ENCODE peak calls at places on chromosomes 2 and 18, in seven cellular contexts. R, Q, F, O, S, K and D are unnamed samples. For H3K9me3, the result is how much of the 10 kb centered on the place peaks cover.

GRCh38 chr2:99397251-99397920 is 60.2 kb downstream of the EIF5B start:
- DNase-seq in S (no peak), F (no peak), Q (no peak), R (no peak), K (no peak), O (no peak), D (no peak)

GRCh38 chr2:45283764-45284620 is 274.7 kb upstream of the SIX2 start:
- DNase-seq in R (no peak), S (peak), Q (no peak), K (no peak), O (no peak), F (no peak), D (no peak)

GRCh38 chr18:6741290-6741689 is 11.8 kb downstream of the ARHGAP28 start:
- DNase-seq in K (no peak), F (no peak), S (no peak), Q (peak), R (no peak), O (peak), D (no peak)

GRCh38 chr18:38406625-38407024 is 841.0 kb upstream of the CELF4 start:
- DNase-seq in S (no peak), O (no peak), F (no peak), R (no peak), K (no peak), Q (no peak), D (no peak)

GRCh38 chr2:215728504-215729065 is 284.8 kb downstream of the MREG start:
- DNase-seq in Q (peak), R (no peak), O (no peak), F (no peak), K (no peak), S (no peak), D (no peak)

GRCh38 chr18:52334307-52334706 is 5.7 kb upstream of the DCC start:
- DNase-seq in R (no peak), F (no peak), O (no peak), K (no peak), Q (no peak), S (no peak), D (no peak)

GRCh38 chr2:25252291-25253152 is 84.1 kb upstream of the POMC start:
- DNase-seq in R (peak), O (peak), Q (peak), F (peak), S (peak), K (peak), D (no peak)

GRCh38 chr18:69717586-69717985 is 230.1 kb downstream of the CD226 start:
- DNase-seq in K (no peak), F (no peak), S (no peak), R (no peak), Q (no peak), O (no peak), D (no peak)

GRCh38 chr18:70195852-70196434 is 9.5 kb downstream of the RTTN start:
- DNase-seq in O (peak), R (no peak), F (peak), S (no peak), K (no peak), Q (no peak), D (no peak)

GRCh38 chr2:180722551-180723239 is 257.7 kb upstream of the UBE2E3 start:
- DNase-seq in Q (no peak), K (no peak), O (no peak), S (no peak), R (no peak), F (no peak), D (no peak)

GRCh38 chr2:124678043-124678442 is 653.0 kb downstream of the CNTNAP5 start:
- DNase-seq in O (no peak), K (no peak), S (no peak), R (no peak), Q (no peak), F (no peak), D (no peak)

GRCh38 chr2:45778720-45779171 is 127.3 kb downstream of the PRKCE start:
- DNase-seq in O (peak), S (no peak), F (peak), K (peak), Q (peak), R (peak), D (peak)

GRCh38 chr18:43393174-43393573 is 115.9 kb upstream of the SYT4 start:
- DNase-seq in F (no peak), R (no peak), O (no peak), K (no peak), Q (no peak), S (no peak), D (no peak)

GRCh38 chr2:40304340-40304739 is 147.6 kb downstream of the SLC8A1 start:
- DNase-seq in Q (no peak), K (no peak), R (peak), O (no peak), F (no peak), S (peak), D (no peak)

GRCh38 chr2:127007652-127008051 is 99.3 kb downstream of the BIN1 start:
- DNase-seq in F (no peak), K (no peak), O (no peak), S (no peak), R (no peak), Q (no peak), D (no peak)

GRCh38 chr2:240131941-240132650 is 4.0 kb downstream of the COPS9 start:
- DNase-seq in F (no peak), Q (peak), O (no peak), S (peak), K (no peak), R (no peak), D (no peak)

GRCh38 chr2:208984376-208985100 is 439.3 kb upstream of the MAP2 start:
- DNase-seq in Q (no peak), S (no peak), F (no peak), O (no peak), K (no peak), R (no peak), D (no peak)

GRCh38 chr2:7510353-7510752 is 593.1 kb downstream of the RNF144A start:
- DNase-seq in S (no peak), R (no peak), K (no peak), F (no peak), O (no peak), Q (no peak), D (no peak)

GRCh38 chr18:23719634-23720201 is 30.5 kb downstream of the LAMA3 start:
- DNase-seq in Q (no peak), K (no peak), O (peak), R (no peak), F (no peak), S (no peak), D (no peak)

GRCh38 chr18:63518178-63519012 is 23.8 kb upstream of the SERPINB12 start:
- DNase-seq in Q (peak), O (peak), S (no peak), K (no peak), F (peak), R (no peak), D (no peak)

DNA sequence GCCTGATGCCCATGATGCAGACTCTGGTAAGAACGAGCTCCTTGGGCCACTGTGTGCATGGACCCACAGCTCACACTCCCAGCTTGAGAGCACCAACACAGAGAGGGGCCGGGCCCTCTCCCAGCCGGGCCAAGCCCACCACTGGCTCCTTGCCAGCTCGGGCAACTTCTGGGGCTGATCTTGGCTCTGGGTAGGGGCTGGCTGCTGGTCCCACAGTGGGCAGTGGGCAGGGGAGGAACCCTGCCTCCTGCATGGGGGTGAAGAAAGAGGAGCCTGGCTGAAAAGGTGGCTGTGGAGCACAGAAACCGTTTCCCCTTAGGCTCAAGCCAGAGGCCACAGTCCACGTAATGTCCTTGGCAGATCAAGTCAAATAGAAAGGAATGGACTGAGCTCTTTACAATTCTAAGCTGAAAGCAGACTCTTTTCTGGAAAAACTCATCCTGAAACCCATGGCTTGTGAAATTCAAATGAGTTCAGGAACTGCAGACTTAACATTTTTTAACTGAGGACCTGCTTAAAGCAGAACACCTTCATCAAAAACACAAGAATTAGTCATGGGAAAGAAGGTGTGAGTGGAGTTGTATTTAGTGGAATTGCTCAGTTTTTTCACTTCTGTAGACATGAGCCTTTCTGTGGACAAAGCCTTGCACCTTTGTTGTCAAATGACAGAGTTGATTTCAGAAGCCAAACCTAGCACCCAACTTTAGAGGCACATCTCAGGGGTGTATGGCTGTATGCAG is 104.9 kb downstream of the STPG4 start:
- DNase-seq in S (no peak), F (no peak), R (no peak), O (no peak), K (no peak), Q (no peak), D (no peak)
- H3K9me3 ChIP-seq in S (under half), F (under half), R (under half), O (under half), K (under half), Q (under half), D (under half)

DNA sequence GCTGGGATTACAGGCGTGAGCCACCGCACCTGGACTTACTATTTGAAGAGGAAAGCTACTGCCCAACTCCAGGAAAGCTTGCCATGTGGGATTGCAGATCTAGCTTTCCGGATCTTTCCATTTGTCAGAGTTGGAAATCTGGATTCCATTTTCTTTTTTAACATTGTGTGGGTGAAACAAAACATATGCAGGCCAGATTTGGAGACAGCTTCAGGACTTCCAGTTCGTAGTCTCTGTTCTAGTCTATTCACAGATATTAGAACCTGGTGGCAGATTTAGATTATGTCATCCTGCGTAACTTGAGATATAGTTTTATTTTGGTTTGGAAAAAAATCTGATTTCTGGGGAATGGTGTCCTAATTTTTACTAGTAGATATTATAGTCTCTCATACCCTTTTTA is 70.5 kb downstream of the ZNF236 start:
- DNase-seq in K (no peak), Q (no peak), R (no peak), O (no peak), F (no peak), S (no peak), D (no peak)
- H3K9me3 ChIP-seq in K (under half), Q (under half), R (under half), O (under half), F (under half), S (under half), D (under half)

DNA sequence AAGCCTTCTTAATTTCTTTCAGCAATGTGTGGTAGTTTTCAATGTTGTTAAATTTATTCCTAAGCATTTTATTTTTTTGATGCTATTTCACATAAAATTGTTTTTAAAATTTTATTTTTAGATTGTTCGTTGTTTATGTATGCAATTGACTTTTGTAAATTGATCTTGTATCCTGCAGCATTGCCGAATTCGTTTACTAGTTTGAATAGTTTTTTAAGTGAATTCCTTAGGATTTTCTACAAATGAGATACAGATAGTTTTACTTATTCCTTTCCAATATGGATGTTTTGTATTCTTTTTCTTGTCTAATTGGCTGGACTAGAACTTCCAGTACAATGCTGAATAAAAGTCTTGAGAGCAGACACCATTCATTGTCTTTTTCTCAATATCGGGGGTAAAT is 55.6 kb downstream of the QPCT start:
- DNase-seq in K (no peak), R (no peak), O (no peak), F (no peak), S (no peak), Q (no peak), D (no peak)
- H3K9me3 ChIP-seq in K (under half), R (under half), O (under half), F (under half), S (under half), Q (under half), D (under half)

GRCh38 chr2:229275506-229275905 is 4.4 kb upstream of the PID1 start:
- DNase-seq in S (no peak), K (no peak), F (no peak), Q (no peak), R (no peak), O (no peak), D (no peak)
- H3K9me3 ChIP-seq in S (under half), K (under half), F (under half), Q (under half), R (under half), O (under half), D (under half)

DNA sequence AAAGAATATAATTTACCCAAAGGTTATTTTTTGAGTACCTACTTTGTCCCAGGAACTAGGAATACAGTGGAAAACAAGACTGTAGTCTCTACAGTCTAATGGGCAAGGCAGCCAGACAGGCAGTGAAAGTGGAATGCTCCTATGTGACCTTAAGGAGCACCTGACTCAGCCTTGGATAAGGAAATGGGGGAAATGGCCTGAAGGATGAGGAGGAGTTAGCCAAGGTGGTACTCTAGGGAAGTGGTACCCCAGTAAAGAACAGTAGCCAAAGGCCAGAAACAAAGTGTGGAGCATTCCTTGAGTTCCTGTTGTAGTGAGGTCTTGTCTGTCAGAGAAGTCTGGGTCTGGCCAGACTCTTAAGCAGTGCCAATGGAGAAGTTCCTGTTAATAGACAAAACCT is 6.0 kb downstream of the ZNF397 start:
- DNase-seq in O (no peak), S (no peak), K (no peak), Q (no peak), R (no peak), F (no peak), D (no peak)
- H3K9me3 ChIP-seq in O (under half), S (under half), K (under half), Q (under half), R (under half), F (under half), D (under half)

GRCh38 chr2:172518995-172519394 is 36.9 kb upstream of the PDK1 start:
- DNase-seq in Q (no peak), K (no peak), R (no peak), O (no peak), S (no peak), F (no peak), D (no peak)
- H3K9me3 ChIP-seq in Q (under half), K (under half), R (under half), O (under half), S (under half), F (under half), D (under half)

DNA sequence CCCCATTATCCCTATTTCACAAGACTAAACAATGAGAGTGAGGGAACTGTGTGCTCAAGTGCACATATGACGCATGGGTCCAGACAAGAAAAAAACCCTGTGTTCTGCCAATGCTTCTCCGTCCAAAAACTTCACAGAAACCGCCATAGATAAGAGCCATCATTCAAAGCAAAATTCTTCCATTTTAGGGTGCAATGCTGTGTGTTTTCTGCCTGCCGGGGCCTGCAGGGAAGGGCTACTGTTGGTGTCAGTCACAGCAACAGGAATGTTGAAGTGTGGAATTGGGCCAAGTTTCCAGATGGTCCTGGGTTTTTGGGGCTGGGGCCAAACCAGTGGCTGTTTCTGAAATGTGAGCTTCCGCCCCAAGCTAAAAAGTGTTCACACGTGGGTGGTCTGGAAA is 637 bp upstream of the MC2R start:
- DNase-seq in K (no peak), R (peak), Q (no peak), S (no peak), O (no peak), F (no peak), D (no peak)
- H3K9me3 ChIP-seq in K (under half), R (under half), Q (under half), S (under half), O (under half), F (under half), D (under half)